ENCODE peak calls at places on chromosomes 2 and 18, in nine cellular contexts. C is activated T-cell treated with anti-CD3 and anti-CD28 coated beads, Interleukin-2, amount 50 U/mL, for 1 hour; J is right lobe of liver; F is WTC11; S is HS-27A; E is NCI-H524; T is HTR-8/SVneo; X is ELF-1; H is M059J. L is an unnamed sample.

GRCh38 chr2:224369028-224369632 is 32.8 kb downstream of the FAM124B start:
- DNase-seq in C (no peak), J (no peak), F (no peak), S (peak; percentile 8), E (peak; percentile 41), T (peak; percentile 33), X (peak; percentile 37), H (peak; percentile 44), L (peak; percentile 55)

GRCh38 chr2:23427976-23428375 is 43.0 kb downstream of the KLHL29 start:
- DNase-seq in C (no peak), J (no peak), F (no peak), S (no peak), E (peak; percentile 76), T (no peak), X (no peak), H (no peak), L (no peak)

GRCh38 chr18:58937204-58937603 is 72.5 kb downstream of the ZNF532 start:
- DNase-seq in C (no peak), J (no peak), F (no peak), S (no peak), E (no peak), T (no peak), X (no peak), H (peak; percentile 68), L (no peak)

GRCh38 chr2:172431428-172431827 is 4.0 kb downstream of the ITGA6 start:
- DNase-seq in C (no peak), J (no peak), F (no peak), S (no peak), E (no peak), T (no peak), X (no peak), H (no peak), L (no peak)

GRCh38 chr2:241546771-241547498 is 11.6 kb upstream of the BOK start:
- DNase-seq in C (no peak), J (no peak), F (no peak), S (peak; percentile 76), E (no peak), T (peak; percentile 96), X (peak; percentile 81), H (peak; percentile 85), L (no peak)

GRCh38 chr2:199325881-199326280 is 131.9 kb downstream of the SATB2 start:
- DNase-seq in C (no peak), J (no peak), F (no peak), S (no peak), E (no peak), T (no peak), X (no peak), H (no peak), L (no peak)

GRCh38 chr2:54100772-54101171 is 14.6 kb upstream of the ACYP2 start:
- DNase-seq in C (no peak), J (no peak), F (no peak), S (no peak), E (peak; percentile 12), T (no peak), X (no peak), H (no peak), L (no peak)

GRCh38 chr18:51137891-51138290 is 59.6 kb downstream of the MEX3C start:
- DNase-seq in C (no peak), J (no peak), F (no peak), S (no peak), E (no peak), T (no peak), X (peak; percentile 95), H (peak; percentile 62), L (no peak)

GRCh38 chr2:68302281-68302680 is 17.5 kb downstream of the CNRIP1 start:
- DNase-seq in C (no peak), J (no peak), F (no peak), S (no peak), E (peak; percentile 74), T (no peak), X (peak; percentile 5), H (peak; percentile 53), L (no peak)

GRCh38 chr2:127649100-127649611 is 3.2 kb downstream of the GPR17 start:
- DNase-seq in C (no peak), J (no peak), F (no peak), S (no peak), E (no peak), T (no peak), X (no peak), H (peak; percentile 43), L (no peak)

GRCh38 chr2:1814616-1815015 is 70.3 kb upstream of the PXDN start:
- DNase-seq in C (no peak), J (no peak), F (no peak), S (no peak), E (no peak), T (no peak), X (no peak), H (no peak), L (no peak)

GRCh38 chr2:220787251-220787650 is 784.9 kb downstream of the EPHA4 start:
- DNase-seq in C (no peak), J (no peak), F (no peak), S (no peak), E (no peak), T (peak; percentile 3), X (no peak), H (no peak), L (no peak)

GRCh38 chr18:5309888-5310470 is 14.5 kb upstream of the ZBTB14 start:
- DNase-seq in C (no peak), J (no peak), F (no peak), S (no peak), E (no peak), T (no peak), X (no peak), H (peak; percentile 12), L (no peak)

GRCh38 chr18:2799369-2799768 is 47.4 kb upstream of the EMILIN2 start:
- DNase-seq in C (no peak), J (no peak), F (no peak), S (no peak), E (no peak), T (no peak), X (no peak), H (no peak), L (no peak)

GRCh38 chr2:183037660-183038340 is 457 bp downstream of the NCKAP1 start:
- DNase-seq in C (no peak), J (peak; percentile 55), F (peak; percentile 51), S (no peak), E (peak; percentile 47), T (peak; percentile 10), X (peak; percentile 47), H (peak; percentile 46), L (peak; percentile 54)

GRCh38 chr2:179107179-179107541 is 57.2 kb upstream of the CCDC141 start:
- DNase-seq in C (no peak), J (no peak), F (no peak), S (no peak), E (no peak), T (no peak), X (no peak), H (no peak), L (no peak)

GRCh38 chr2:37211939-37212338 is 15.6 kb downstream of the CEBPZOS start:
- DNase-seq in C (no peak), J (no peak), F (no peak), S (no peak), E (no peak), T (no peak), X (no peak), H (no peak), L (no peak)

GRCh38 chr2:158034198-158034831 is 67.4 kb upstream of the UPP2 start:
- DNase-seq in C (no peak), J (no peak), F (peak; percentile 31), S (no peak), E (peak; percentile 79), T (peak; percentile 52), X (peak; percentile 76), H (peak; percentile 52), L (no peak)

GRCh38 chr2:191050640-191050987 is 36.6 kb upstream of the STAT1 start:
- DNase-seq in C (no peak), J (no peak), F (no peak), S (no peak), E (no peak), T (peak; percentile 25), X (no peak), H (peak; percentile 44), L (no peak)

GRCh38 chr18:78610179-78610578 is 369.4 kb upstream of the SALL3 start:
- DNase-seq in C (no peak), J (no peak), F (no peak), S (no peak), E (no peak), T (no peak), X (no peak), H (no peak), L (no peak)

GRCh38 chr2:100980046-100980445 is 22.0 kb upstream of the RPL31 start:
- DNase-seq in C (no peak), J (no peak), F (no peak), S (no peak), E (no peak), T (no peak), X (no peak), H (no peak), L (no peak)

GRCh38 chr2:16861154-16861929 is 195.7 kb upstream of the CYRIA start:
- DNase-seq in C (no peak), J (no peak), F (no peak), S (peak; percentile 46), E (no peak), T (no peak), X (no peak), H (peak; percentile 9), L (no peak)

GRCh38 chr2:39632871-39633270 is 32.8 kb upstream of the TMEM178A start:
- DNase-seq in C (no peak), J (no peak), F (no peak), S (no peak), E (no peak), T (no peak), X (no peak), H (peak; percentile 94), L (no peak)

GRCh38 chr2:224163573-224164307 is 124.7 kb upstream of the SERPINE2 start:
- DNase-seq in C (no peak), J (no peak), F (no peak), S (no peak), E (no peak), T (no peak), X (no peak), H (peak; percentile 91), L (no peak)

GRCh38 chr2:202871161-202872141 is at the start of gene ICA1L:
- DNase-seq in C (peak; percentile 59), J (peak; percentile 74), F (peak; percentile 74), S (peak; percentile 2), E (peak; percentile 70), T (peak; percentile 59), X (peak; percentile 83), H (peak; percentile 75), L (peak; percentile 70)

GRCh38 chr2:208620487-208620978 is 213.9 kb downstream of the PTH2R start:
- DNase-seq in C (no peak), J (no peak), F (no peak), S (no peak), E (peak; percentile 19), T (no peak), X (no peak), H (no peak), L (no peak)

GRCh38 chr2:10448646-10449480 is 736 bp upstream of the ODC1 start:
- DNase-seq in C (no peak), J (no peak), F (peak; percentile 87), S (peak; percentile 88), E (peak; percentile 98), T (peak; percentile 95), X (peak; percentile 87), H (no peak), L (peak; percentile 96)

GRCh38 chr2:236568068-236568921 is 1.3 kb upstream of the ACKR3 start:
- DNase-seq in C (peak; percentile 50), J (peak; percentile 58), F (no peak), S (no peak), E (peak; percentile 51), T (no peak), X (peak; percentile 77), H (no peak), L (no peak)

GRCh38 chr2:174336403-174337336 is 1.9 kb downstream of the SP9 start:
- DNase-seq in C (peak; percentile 68), J (no peak), F (peak; percentile 73), S (no peak), E (peak; percentile 75), T (peak; percentile 47), X (peak; percentile 85), H (peak; percentile 57), L (no peak)

GRCh38 chr2:178280261-178280852 is 86.0 kb downstream of the OSBPL6 start:
- DNase-seq in C (no peak), J (no peak), F (no peak), S (peak; percentile 7), E (peak; percentile 47), T (peak; percentile 44), X (no peak), H (peak; percentile 46), L (peak; percentile 28)

GRCh38 chr2:241804326-241805276 is 4.4 kb upstream of the NEU4 start:
- DNase-seq in C (peak; percentile 50), J (peak; percentile 20), F (no peak), S (no peak), E (peak; percentile 23), T (no peak), X (no peak), H (no peak), L (no peak)